ENCODE peak calls at places on chromosomes 6 and 20, in four cellular contexts. A is IMR-90, R is tibial artery, X is colonic mucosa. K is an unnamed sample.

GRCh38 chr6:160121981-160122380 is 366 bp downstream of the SLC22A1 start:
- DNase-seq in A (no peak), R (peak; percentile 41), X (no peak), K (no peak)

GRCh38 chr6:130222775-130223174 is at the start of gene SAMD3:
- DNase-seq in R (no peak), X (no peak), A (no peak), K (no peak)

GRCh38 chr6:128655978-128656498 is 135.6 kb upstream of the PTPRK start:
- DNase-seq in A (peak; percentile 93), R (no peak), X (no peak), K (peak; percentile 96)

GRCh38 chr20:46057856-46058655 is 29.0 kb downstream of the SLC12A5 start:
- DNase-seq in R (peak; percentile 74), X (peak; percentile 24), A (peak; percentile 47), K (peak; percentile 26)

GRCh38 chr6:84119277-84119676 is 85.7 kb downstream of the MRAP2 start:
- DNase-seq in A (peak; percentile 4), R (no peak), X (no peak), K (peak; percentile 33)

GRCh38 chr6:14025160-14025559 is 92.4 kb upstream of the CD83 start:
- DNase-seq in A (no peak), R (no peak), X (no peak), K (no peak)

GRCh38 chr6:13488896-13489237 is 1.5 kb upstream of the GFOD1 start:
- DNase-seq in A (no peak), X (no peak), R (no peak), K (no peak)

GRCh38 chr6:75602897-75603395 is 1.3 kb downstream of the SENP6 start:
- DNase-seq in R (no peak), X (no peak), A (no peak), K (peak; percentile 12)

GRCh38 chr20:10710995-10711775 is 37.4 kb upstream of the JAG1 start:
- DNase-seq in R (no peak), X (no peak), A (peak; percentile 32), K (no peak)

GRCh38 chr6:33770116-33770832 is 18.7 kb downstream of the LEMD2 start:
- DNase-seq in R (no peak), A (no peak), X (no peak), K (no peak)
- H3K4me3 ChIP-seq in R (no peak overlapping the region), A (no peak overlapping the region), X (no peak overlapping the region), K (no peak overlapping the region)

GRCh38 chr6:135144678-135145508 is 36.2 kb upstream of the MYB start:
- DNase-seq in A (peak; percentile 43), X (peak; percentile 33), R (no peak), K (peak; percentile 28)
- TF ChIP-seq CTCF in A (peak; percentile 64), X (peak; percentile 51), R (no peak), K (peak; percentile 53)

DNA sequence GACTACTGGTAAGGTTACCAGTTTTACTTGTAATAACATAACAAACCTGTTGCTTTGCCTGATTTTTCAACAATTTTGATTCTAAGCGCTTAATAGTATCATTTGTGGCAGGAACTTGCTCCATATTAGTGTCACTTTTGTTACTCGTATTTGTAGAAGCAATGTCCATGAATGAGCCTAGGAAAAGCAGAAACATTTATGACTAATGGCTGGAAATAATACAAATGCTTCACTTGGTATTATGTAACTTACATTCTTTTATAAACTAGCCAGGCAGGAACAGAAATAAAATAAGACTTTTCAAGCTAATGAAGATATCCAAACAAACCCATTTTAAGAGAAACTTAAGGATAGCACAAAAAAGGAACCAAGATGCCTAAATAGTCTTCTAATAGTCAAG is 38.9 kb downstream of the MAP3K7 start:
- DNase-seq in X (no peak), A (peak; percentile 16), R (no peak), K (peak; percentile 8)
- H3K36me3 ChIP-seq in X (peaks cover 6% of the 10 kb centered on the region), A (peaks cover 26% of the 10 kb centered on the region), R (peaks cover 86% of the 10 kb centered on the region), K (peaks cover 10% of the 10 kb centered on the region)

DNA sequence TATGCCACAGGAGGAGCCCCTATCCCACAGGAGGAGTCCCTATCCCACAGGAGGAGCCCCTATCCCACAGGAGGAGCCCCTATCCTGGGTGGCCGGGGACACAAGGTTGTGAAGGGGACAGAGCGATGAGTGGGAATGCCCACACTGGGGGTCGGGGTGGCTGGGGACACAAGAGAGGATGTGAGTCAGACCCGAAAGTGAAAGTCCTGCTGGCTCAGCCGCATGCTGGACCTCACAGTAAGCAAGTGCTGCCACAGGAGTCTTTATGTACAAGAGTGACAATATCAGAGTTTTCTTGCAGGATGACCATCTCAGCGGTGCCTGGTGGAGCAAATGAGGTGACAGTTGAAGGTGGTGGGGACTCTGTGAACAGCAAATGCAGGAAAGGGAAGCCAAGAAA is 93.7 kb downstream of the PSMB1 start:
- DNase-seq in R (no peak), X (no peak), A (peak; percentile 68), K (peak; percentile 17)
- H3K4me3 ChIP-seq in R (no peak overlapping the region), X (no peak overlapping the region), A (peak overlapping the region; percentile 47), K (no peak overlapping the region)

DNA sequence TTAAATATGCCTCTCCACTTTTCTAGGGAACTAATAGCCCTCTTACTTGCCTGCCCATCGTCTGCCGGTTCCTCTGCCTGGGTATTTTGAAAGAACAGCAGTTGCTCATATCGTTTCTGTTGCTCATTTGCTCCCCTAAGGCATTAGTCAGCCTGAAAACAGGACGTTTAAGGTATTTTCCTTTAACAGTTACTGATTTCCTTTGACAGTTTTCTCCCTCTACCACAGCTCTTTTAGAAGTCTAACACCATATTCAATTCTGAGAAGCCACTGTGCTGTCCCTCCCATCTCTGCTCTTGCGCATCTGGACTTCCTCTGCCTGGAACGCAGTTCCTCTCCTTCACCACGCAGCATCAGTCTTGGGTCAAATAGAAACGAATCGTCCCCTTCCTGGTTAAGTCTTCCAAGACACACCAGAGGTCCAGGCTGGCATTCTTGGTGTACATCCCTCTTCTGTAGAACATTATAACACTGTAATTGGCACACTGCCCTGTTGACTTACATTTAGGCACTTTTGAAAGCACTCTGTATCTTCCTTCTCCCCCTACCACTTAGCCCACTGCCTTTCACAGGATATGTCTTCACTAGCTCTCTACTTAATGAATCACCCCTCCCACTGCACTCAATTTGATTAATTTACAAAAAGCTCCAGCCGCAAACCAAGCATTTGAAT is 141.0 kb upstream of the CARMIL1 start:
- DNase-seq in X (peak; percentile 61), R (peak; percentile 80), A (peak; percentile 62), K (peak; percentile 64)
- TF ChIP-seq CTCF in X (no peak), R (peak; percentile 8), A (no peak), K (no peak)

GRCh38 chr6:167917755-167918154 is 79.7 kb upstream of the KIF25 start:
- DNase-seq in A (no peak), X (no peak), R (no peak), K (no peak)
- H3K36me3 ChIP-seq in A (peaks cover 21% of the 10 kb centered on the region), X (peaks cover 9% of the 10 kb centered on the region), R (peaks cover 73% of the 10 kb centered on the region), K (peaks cover 23% of the 10 kb centered on the region)

DNA sequence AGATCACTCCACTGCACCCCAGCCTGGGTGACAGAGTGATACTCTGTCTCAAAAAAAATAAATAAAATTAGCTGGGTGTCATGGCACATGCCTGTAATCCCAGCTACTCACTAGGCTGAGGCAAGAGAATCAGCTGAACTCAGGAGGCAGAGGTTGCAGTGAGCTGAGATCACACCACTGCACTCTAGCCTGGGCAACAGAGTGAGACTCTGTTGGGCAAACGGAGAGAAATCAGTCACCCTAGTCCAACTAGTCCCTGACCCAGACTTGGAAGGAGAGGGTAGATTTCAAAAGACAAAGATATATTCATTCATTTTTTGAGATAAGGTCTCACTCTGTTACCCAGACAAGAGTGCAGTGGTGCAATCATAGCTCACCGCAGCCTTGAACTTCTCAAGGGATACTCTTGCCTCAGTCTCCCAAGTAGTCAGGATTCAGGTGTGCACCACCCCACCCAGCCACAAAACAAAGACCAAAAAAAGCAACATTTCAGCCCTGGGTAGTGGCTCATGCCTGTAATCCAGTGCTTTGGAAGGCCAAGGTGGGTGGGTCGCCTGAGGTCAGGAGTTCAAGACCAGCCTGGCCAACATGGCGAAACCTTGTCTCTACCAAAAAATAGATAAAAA is 26.2 kb upstream of the NCOA3 start:
- DNase-seq in A (no peak), R (no peak), X (no peak), K (no peak)
- H3K4me3 ChIP-seq in A (no peak overlapping the region), R (no peak overlapping the region), X (no peak overlapping the region), K (no peak overlapping the region)

DNA sequence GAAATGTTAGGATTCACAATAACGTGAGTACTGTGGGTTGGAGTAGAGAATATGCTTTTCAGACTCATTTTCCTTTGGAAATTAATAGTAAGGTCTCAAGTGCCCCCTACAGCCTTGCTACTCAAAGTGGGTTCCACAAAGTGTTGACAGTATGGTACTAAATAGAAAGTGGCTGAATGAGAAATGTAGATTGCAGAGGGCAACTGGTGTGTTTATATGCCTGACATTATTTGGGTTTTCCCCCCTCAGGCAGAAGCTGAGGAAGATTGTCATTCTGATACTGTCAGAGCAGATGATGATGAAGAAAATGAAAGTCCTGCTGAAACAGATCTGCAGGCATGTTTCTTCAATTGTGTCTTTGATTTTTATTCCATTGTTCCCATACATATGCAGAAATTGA is 5.6 kb downstream of the FBXO9 start:
- DNase-seq in X (no peak), R (no peak), A (no peak), K (no peak)
- TF ChIP-seq CTCF in X (no peak), R (no peak), A (peak; percentile 21), K (no peak)

DNA sequence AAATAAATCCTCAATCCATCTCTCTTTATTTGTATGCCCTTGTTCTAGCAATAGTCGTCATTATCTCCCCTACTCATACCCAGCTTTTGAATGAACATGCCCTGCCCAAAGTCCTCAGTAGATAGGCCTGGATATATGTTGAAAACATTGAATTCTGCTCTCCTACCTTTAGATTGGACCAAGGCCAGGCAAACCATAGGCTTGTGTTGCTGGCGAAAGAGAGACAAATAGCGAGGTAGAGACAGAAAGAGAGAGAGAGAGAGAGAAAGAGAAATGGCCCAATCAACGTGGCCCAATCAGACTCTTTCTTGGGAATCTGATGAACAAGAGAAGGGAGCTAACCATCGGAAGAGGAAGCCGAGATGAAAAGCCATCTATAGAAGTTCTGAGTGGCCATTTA is 45.2 kb downstream of the NEDD9 start:
- DNase-seq in A (no peak), R (no peak), X (no peak), K (no peak)
- H3K36me3 ChIP-seq in A (peaks cover 34% of the 10 kb centered on the region), R (peaks cover 90% of the 10 kb centered on the region), X (peaks cover 15% of the 10 kb centered on the region), K (peaks cover 15% of the 10 kb centered on the region)

K was measured in bronchial epithelial cell.